ENCODE peak calls at places on chromosomes 1 and 21, in seven cellular contexts. R is body of pancreas, Q is neural progenitor cell, D is A673, P is mucosa of descending colon, T is tibial artery, E is uterus. C is an unnamed sample.

GRCh38 chr1:246709845-246710244 is 14.4 kb upstream of the SCCPDH start:
- DNase-seq in P (no peak), R (no peak), E (no peak), D (no peak), T (no peak), Q (no peak), C (no peak)

GRCh38 chr1:94382163-94382562 is 36.0 kb upstream of the ABCD3 start:
- DNase-seq in T (no peak), D (no peak), Q (no peak), P (peak; percentile 53), E (no peak), R (peak; percentile 88), C (no peak)

GRCh38 chr1:159881930-159882839 is 17.8 kb downstream of the CFAP45 start:
- DNase-seq in D (peak; percentile 80), T (no peak), E (peak; percentile 75), P (peak; percentile 96), Q (no peak), R (peak; percentile 84), C (peak; percentile 96)

GRCh38 chr21:34800797-34801518 is 132.2 kb downstream of the CLIC6 start:
- DNase-seq in Q (no peak), D (no peak), R (no peak), E (no peak), T (no peak), P (no peak), C (peak; percentile 73)

GRCh38 chr1:19813651-19813960 is 1.5 kb downstream of the RNF186 start:
- DNase-seq in D (no peak), Q (no peak), T (no peak), E (no peak), P (no peak), R (no peak), C (no peak)

GRCh38 chr1:52296345-52296744 is 69.7 kb downstream of the CC2D1B start:
- DNase-seq in T (no peak), Q (peak; percentile 56), D (peak; percentile 64), R (peak; percentile 14), E (no peak), P (no peak), C (peak; percentile 64)

GRCh38 chr1:228034954-228035837 is 28.4 kb downstream of the WNT3A start:
- DNase-seq in Q (no peak), T (no peak), P (peak; percentile 19), D (no peak), E (no peak), R (no peak), C (no peak)

GRCh38 chr1:66503841-66504470 is 30.0 kb upstream of the SGIP1 start:
- DNase-seq in E (peak; percentile 20), T (no peak), Q (peak; percentile 74), D (peak; percentile 79), R (peak; percentile 18), P (no peak), C (peak; percentile 81)

GRCh38 chr21:39385299-39386145 is 36.6 kb upstream of the HMGN1 start:
- DNase-seq in Q (no peak), T (peak; percentile 86), E (peak; percentile 70), R (peak; percentile 98), P (peak; percentile 95), D (peak; percentile 91), C (peak; percentile 77)

GRCh38 chr1:64495878-64496277 is 25.9 kb downstream of the CACHD1 start:
- DNase-seq in D (no peak), T (no peak), Q (no peak), R (no peak), E (no peak), P (no peak), C (no peak)

GRCh38 chr1:248821101-248821500 is 4.6 kb downstream of the SH3BP5L start:
- DNase-seq in Q (no peak), P (no peak), E (no peak), R (no peak), T (peak; percentile 63), D (no peak), C (peak; percentile 94)

GRCh38 chr1:207021876-207022596 is 10.5 kb downstream of the C1orf116 start:
- DNase-seq in E (no peak), T (no peak), D (no peak), P (no peak), Q (no peak), R (no peak), C (no peak)

GRCh38 chr1:241235236-241235897 is 121.6 kb downstream of the RGS7 start:
- DNase-seq in D (no peak), P (no peak), E (no peak), Q (peak; percentile 64), R (no peak), T (no peak), C (no peak)

GRCh38 chr1:94479682-94480081 is 61.5 kb downstream of the ABCD3 start:
- DNase-seq in D (no peak), P (no peak), T (no peak), R (no peak), Q (no peak), E (no peak), C (no peak)

GRCh38 chr1:74222701-74223100 is 12.5 kb upstream of the TNNI3K start:
- DNase-seq in P (no peak), D (no peak), T (no peak), E (no peak), R (no peak), Q (no peak), C (no peak)

GRCh38 chr21:33412832-33413519 is 9.8 kb downstream of the IFNGR2 start:
- DNase-seq in D (no peak), Q (no peak), P (no peak), T (no peak), R (peak; percentile 25), E (no peak), C (no peak)

GRCh38 chr21:38386967-38387366 is 111.3 kb downstream of the ERG start:
- DNase-seq in Q (no peak), P (no peak), E (no peak), T (no peak), D (no peak), R (no peak), C (no peak)

GRCh38 chr1:204880906-204881305 is 10.2 kb downstream of the NFASC start:
- DNase-seq in D (no peak), R (no peak), Q (no peak), P (no peak), T (no peak), E (no peak), C (no peak)

GRCh38 chr1:53715478-53715877 is 23.5 kb downstream of the GLIS1 start:
- DNase-seq in Q (peak; percentile 77), T (no peak), R (no peak), P (no peak), D (peak; percentile 7), E (no peak), C (no peak)
- TF ChIP-seq CTCF in Q (peak; percentile 70), T (no peak), R (no peak), P (no peak), D (peak; percentile 67), E (no peak), C (peak; percentile 45)

DNA sequence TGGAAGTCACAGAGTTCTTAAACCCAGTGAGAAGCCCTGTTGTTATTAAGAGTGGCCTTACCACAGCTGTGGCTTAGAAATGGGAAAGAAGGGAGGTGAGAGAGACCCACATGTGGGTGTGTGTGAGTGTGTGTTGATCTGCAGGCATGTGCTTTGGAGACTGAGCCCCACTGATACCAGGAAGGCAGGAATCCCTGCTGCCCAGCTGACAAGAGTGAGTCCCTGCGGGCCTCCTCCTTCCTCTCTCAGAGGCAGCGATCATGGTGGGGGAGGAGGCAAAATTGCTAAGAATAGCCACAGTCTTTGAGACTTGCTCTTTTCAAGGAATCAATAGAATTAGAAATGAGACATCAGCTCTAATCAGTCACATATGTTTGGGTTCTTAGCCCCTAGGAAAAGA is 87.0 kb upstream of the WARS2 start:
- DNase-seq in E (no peak), P (no peak), Q (peak; percentile 29), D (peak; percentile 33), T (no peak), R (no peak), C (no peak)
- H3K4me3 ChIP-seq in E (no peak overlapping the region), P (no peak overlapping the region), Q (no peak overlapping the region), D (no peak overlapping the region), T (no peak overlapping the region), R (no peak overlapping the region), C (no peak overlapping the region)

GRCh38 chr1:29557701-29558445 is 321.6 kb downstream of the PTPRU start:
- DNase-seq in P (no peak), Q (no peak), D (no peak), E (no peak), R (no peak), T (peak; percentile 41), C (no peak)
- TF ChIP-seq CTCF in P (no peak), Q (no peak), D (no peak), E (no peak), R (no peak), T (no peak), C (no peak)

DNA sequence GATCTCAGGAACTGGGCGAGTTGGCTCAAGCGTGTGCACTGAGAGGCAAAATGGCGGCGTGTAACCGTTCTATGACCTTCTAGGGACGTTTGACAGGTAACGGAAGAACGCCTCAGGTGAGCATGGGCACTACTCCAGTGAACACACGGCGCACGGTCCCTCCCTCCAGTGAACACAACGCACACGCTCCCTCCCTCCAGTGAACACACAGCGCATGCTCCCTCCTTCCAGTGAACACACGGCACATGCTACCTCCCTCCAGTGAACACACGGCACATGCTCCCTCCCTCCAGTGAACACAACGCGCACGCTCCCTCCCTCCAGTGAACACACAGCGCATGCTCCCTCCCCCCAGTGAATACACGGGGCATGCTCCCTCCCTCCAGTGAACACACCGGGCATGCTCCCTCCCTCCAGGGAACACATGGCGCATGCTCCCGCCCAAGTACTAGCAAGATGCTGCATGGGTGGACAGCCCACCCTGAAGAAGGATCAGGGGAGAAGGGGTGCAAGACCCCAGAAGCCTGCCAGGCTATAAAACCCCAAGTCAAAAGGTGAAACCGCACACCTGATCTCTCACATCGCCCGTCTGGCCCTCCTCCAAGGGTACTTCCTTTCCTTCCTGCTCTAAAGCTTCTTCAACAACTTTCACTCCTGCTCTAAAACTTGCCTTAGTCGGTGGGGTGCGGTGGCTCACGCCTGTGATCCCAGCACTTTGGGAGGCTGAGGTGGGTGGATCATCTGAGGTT is 3.5 kb downstream of the C1orf159 start:
- DNase-seq in P (no peak), R (no peak), D (no peak), Q (no peak), E (no peak), T (peak; percentile 46), C (no peak)
- H3K4me3 ChIP-seq in P (no peak overlapping the region), R (no peak overlapping the region), D (no peak overlapping the region), Q (no peak overlapping the region), E (no peak overlapping the region), T (no peak overlapping the region), C (no peak overlapping the region)

GRCh38 chr1:115794976-115795375 is 26.5 kb upstream of the CASQ2 start:
- DNase-seq in D (no peak), R (no peak), P (no peak), Q (no peak), T (no peak), E (no peak), C (no peak)
- TF ChIP-seq CTCF in D (no peak), R (no peak), P (no peak), Q (no peak), T (no peak), E (no peak), C (no peak)

GRCh38 chr1:221583481-221583880 is 158.4 kb downstream of the DUSP10 start:
- DNase-seq in D (no peak), T (no peak), P (no peak), R (no peak), E (no peak), Q (no peak), C (peak; percentile 32)
- H3K4me3 ChIP-seq in D (no peak overlapping the region), T (no peak overlapping the region), P (no peak overlapping the region), R (no peak overlapping the region), E (no peak overlapping the region), Q (no peak overlapping the region), C (no peak overlapping the region)

C was measured in AG10803.